ENCODE peak calls at places on chromosomes 2 and 18, in nine cellular contexts. T, I, B, E, F, M, Y, K and R are unnamed samples.

GRCh38 chr18:69951182-69951581 is 3.5 kb upstream of the CD226 start:
- DNase-seq in T (no peak), I (no peak), B (no peak), E (no peak), F (peak; percentile 9), M (no peak), Y (no peak), K (no peak), R (no peak)

GRCh38 chr2:30678410-30679137 is 128.7 kb downstream of the CAPN13 start:
- DNase-seq in T (no peak), I (no peak), B (no peak), E (no peak), F (no peak), M (no peak), Y (no peak), K (no peak), R (no peak)

GRCh38 chr2:218401834-218402370 is 2.2 kb downstream of the CTDSP1 start:
- DNase-seq in T (no peak), I (peak; percentile 81), B (no peak), E (no peak), F (no peak), M (no peak), Y (no peak), K (no peak), R (no peak)

GRCh38 chr18:72849671-72850070 is 18.1 kb downstream of the NETO1 start:
- DNase-seq in T (no peak), I (no peak), B (no peak), E (no peak), F (no peak), M (no peak), Y (no peak), K (no peak), R (no peak)

GRCh38 chr2:38400513-38400912 is 23.4 kb upstream of the ATL2 start:
- DNase-seq in T (no peak), I (no peak), B (no peak), E (no peak), F (no peak), M (no peak), Y (no peak), K (no peak), R (no peak)

GRCh38 chr2:147782521-147782920 is 62.3 kb upstream of the ACVR2A start:
- DNase-seq in T (no peak), I (no peak), B (peak; percentile 89), E (no peak), F (peak; percentile 68), M (no peak), Y (no peak), K (no peak), R (no peak)

GRCh38 chr18:12741351-12741750 is 38.5 kb downstream of the PSMG2 start:
- DNase-seq in T (no peak), I (no peak), B (peak; percentile 91), E (no peak), F (peak; percentile 51), M (no peak), Y (no peak), K (peak; percentile 51), R (no peak)

GRCh38 chr2:37281916-37282315 is 42.7 kb downstream of the PRKD3 start:
- DNase-seq in T (no peak), I (no peak), B (no peak), E (no peak), F (no peak), M (no peak), Y (no peak), K (no peak), R (no peak)

GRCh38 chr18:62610509-62611394 is 87.9 kb downstream of the ZCCHC2 start:
- DNase-seq in T (no peak), I (no peak), B (no peak), E (no peak), F (peak; percentile 10), M (no peak), Y (no peak), K (no peak), R (no peak)

GRCh38 chr2:111652681-111653080 is 231.3 kb downstream of the ANAPC1 start:
- DNase-seq in T (no peak), I (no peak), B (no peak), E (no peak), F (no peak), M (no peak), Y (no peak), K (no peak), R (no peak)

GRCh38 chr18:22485808-22486244 is 68.1 kb upstream of the CTAGE1 start:
- DNase-seq in T (no peak), I (no peak), B (peak; percentile 85), E (no peak), F (peak; percentile 83), M (no peak), Y (no peak), K (no peak), R (no peak)

GRCh38 chr2:230671117-230671516 is 41.5 kb upstream of the CAB39 start:
- DNase-seq in T (no peak), I (no peak), B (peak; percentile 73), E (no peak), F (peak; percentile 63), M (no peak), Y (no peak), K (no peak), R (no peak)

GRCh38 chr2:40483590-40483989 is 31.7 kb upstream of the SLC8A1 start:
- DNase-seq in T (no peak), I (no peak), B (no peak), E (no peak), F (no peak), M (no peak), Y (no peak), K (no peak), R (no peak)

GRCh38 chr2:204051476-204051875 is 114.9 kb downstream of the ICOS start:
- DNase-seq in T (no peak), I (no peak), B (no peak), E (no peak), F (no peak), M (no peak), Y (no peak), K (no peak), R (no peak)
- TF ChIP-seq CTCF in T (no peak), I (no peak), B (peak; percentile 21), E (no peak), F (peak; percentile 9), M (no peak), Y (no peak), K (no peak), R (peak; percentile 44)

DNA sequence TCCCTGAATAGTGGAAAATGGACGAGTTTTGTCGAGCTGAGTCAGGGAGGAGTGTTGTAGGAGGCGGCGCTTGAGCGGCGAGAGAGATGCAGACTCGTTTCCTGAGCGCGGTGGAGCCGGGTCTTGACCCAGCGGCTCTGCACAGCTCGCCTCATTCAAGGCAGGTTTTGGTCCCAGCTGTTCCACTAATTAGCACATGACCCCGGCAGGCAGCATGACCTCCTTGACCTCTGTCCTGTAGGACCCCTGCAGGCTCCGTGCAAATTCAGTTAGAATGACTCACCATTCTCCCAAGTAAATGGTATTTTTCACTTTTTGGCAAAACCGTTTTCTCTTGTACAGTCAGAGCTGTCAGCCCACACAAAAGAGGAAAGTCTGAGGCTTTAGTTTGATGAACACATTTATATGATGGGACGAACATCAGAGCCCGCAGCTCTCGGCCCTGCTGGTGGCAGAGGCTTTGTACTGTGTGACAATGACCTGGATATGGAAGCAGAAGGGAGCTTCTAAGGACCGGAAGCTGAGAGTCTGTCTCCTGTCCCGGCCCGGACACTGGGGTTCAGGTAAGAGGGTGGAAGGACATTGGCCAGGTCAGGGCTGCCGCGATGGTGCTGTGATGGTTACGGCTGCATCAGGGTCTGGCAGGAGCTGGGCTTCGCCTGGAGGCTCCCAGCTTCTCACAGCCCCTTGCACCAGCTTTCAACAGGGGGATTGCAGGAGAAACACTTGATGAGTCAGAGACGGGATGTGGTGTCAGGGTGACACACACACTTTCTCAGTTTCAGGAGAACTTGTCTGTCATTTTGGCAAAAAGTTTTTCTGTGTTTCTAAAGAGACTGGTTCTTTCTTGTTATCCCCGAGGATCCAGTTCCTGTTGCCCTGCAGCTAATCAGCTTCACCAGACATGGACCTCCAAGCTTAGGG is 29.9 kb upstream of the ALKAL2 start:
- DNase-seq in T (no peak), I (peak; percentile 53), B (peak; percentile 68), E (no peak), F (peak; percentile 40), M (peak; percentile 31), Y (no peak), K (no peak), R (peak; percentile 68)
- TF ChIP-seq CTCF in T (no peak), I (no peak), B (no peak), E (no peak), F (no peak), M (no peak), Y (no peak), K (no peak), R (no peak)

DNA sequence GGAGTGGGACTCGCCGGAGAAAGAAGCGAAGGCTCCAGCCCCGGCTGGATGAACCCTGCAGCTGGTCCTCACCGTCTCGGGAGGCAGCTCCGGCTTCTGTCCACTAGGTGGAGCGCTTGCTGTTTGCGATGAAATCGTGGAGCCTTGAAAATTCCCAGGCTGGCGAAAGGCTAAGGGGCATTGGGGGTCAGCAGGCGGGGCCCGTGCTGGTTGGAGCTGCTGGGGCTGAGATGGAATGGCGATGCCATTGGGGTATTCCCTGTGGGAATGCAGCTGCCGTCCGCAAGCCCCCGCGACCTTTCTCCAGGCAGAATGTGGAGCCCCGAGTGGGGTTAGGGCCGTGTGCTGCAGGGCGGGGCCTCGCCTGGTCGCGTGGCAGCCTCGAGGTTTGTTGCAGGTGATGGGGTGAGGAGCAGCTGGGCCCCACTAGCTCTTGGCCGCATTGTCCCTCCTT is 81.4 kb downstream of the RTP5 start:
- DNase-seq in T (peak; percentile 73), I (peak; percentile 92), B (peak; percentile 63), E (peak; percentile 79), F (peak; percentile 70), M (peak; percentile 64), Y (no peak), K (peak; percentile 83), R (peak; percentile 54)
- TF ChIP-seq CTCF in T (peak; percentile 73), I (peak; percentile 87), B (peak; percentile 93), E (peak; percentile 80), F (peak; percentile 83), M (peak; percentile 92), Y (peak; percentile 95), K (peak; percentile 92), R (peak; percentile 60)

GRCh38 chr2:177029501-177029900 is 183.1 kb upstream of the HNRNPA3 start:
- DNase-seq in T (no peak), I (no peak), B (no peak), E (no peak), F (no peak), M (no peak), Y (no peak), K (peak; percentile 52), R (no peak)
- TF ChIP-seq CTCF in T (no peak), I (no peak), B (no peak), E (no peak), F (no peak), M (no peak), Y (no peak), K (peak; percentile 43), R (no peak)

GRCh38 chr18:48634975-48635374 is 96.1 kb downstream of the CTIF start:
- DNase-seq in T (no peak), I (no peak), B (no peak), E (no peak), F (no peak), M (no peak), Y (no peak), K (no peak), R (no peak)
- TF ChIP-seq CTCF in T (no peak), I (no peak), B (no peak), E (no peak), F (no peak), M (no peak), Y (no peak), K (no peak), R (no peak)

DNA sequence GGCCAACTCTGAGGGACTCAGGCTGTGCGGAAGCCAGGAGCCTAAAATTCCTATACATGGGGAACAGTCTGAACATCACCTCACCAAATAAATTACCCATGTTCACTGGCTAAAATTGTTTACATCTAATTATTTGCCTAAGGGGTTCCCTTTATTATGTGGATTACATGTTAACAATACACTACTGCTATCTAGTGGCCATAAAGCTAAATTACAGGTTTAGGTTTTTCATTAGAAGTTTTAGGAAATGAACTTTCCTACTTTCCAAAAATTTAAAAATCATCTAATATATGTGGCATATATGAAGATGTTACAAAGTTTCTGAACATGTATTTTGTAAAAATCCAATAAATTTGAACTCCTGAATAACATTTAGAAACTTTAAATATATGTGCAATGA is 40.3 kb downstream of the PLA2R1 start:
- DNase-seq in T (no peak), I (no peak), B (peak; percentile 18), E (no peak), F (peak; percentile 10), M (peak; percentile 17), Y (no peak), K (no peak), R (no peak)
- TF ChIP-seq CTCF in T (no peak), I (no peak), B (peak; percentile 46), E (no peak), F (no peak), M (peak; percentile 34), Y (peak; percentile 1), K (no peak), R (peak; percentile 73)